ENCODE peak calls at places on chromosomes 4 and X, in eight cellular contexts. M is GM12891; D is transverse colon; E is GM23248; B is central memory CD8-positive, alpha-beta T cell; T is MM.1S; O is NCI-H1092; P is GF-D8. W is an unnamed sample.

GRCh38 chr4:1628892-1629703 is 55.0 kb downstream of the FAM53A start:
- DNase-seq in M (peak; percentile 96), D (peak; percentile 65), E (peak; percentile 63), B (peak; percentile 40), T (peak; percentile 33), O (peak; percentile 7), P (no peak), W (peak; percentile 70)

GRCh38 chrX:120790118-120790517 is 85.5 kb downstream of the CT47B1 start:
- DNase-seq in M (peak; percentile 10), D (peak; percentile 12), E (peak; percentile 79), B (no peak), T (peak; percentile 86), O (peak; percentile 52), P (no peak), W (peak; percentile 72)

GRCh38 chr4:139453041-139453370 is 915 bp upstream of the RAB33B start:
- DNase-seq in M (peak; percentile 50), D (peak; percentile 69), E (peak; percentile 89), B (peak; percentile 72), T (peak; percentile 92), O (peak; percentile 51), P (peak; percentile 69), W (peak; percentile 94)

GRCh38 chrX:129769467-129770154 is 10.1 kb upstream of the SASH3 start:
- DNase-seq in M (peak; percentile 50), D (peak; percentile 53), E (no peak), B (peak; percentile 54), T (peak; percentile 98), O (no peak), P (peak; percentile 19), W (peak; percentile 79)

GRCh38 chrX:1727531-1728027 is 112.7 kb downstream of the ASMT start:
- DNase-seq in M (no peak), D (no peak), E (peak; percentile 11), B (no peak), T (no peak), O (no peak), P (no peak), W (no peak)

GRCh38 chr4:3111461-3111860 is 37.0 kb downstream of the HTT start:
- DNase-seq in M (no peak), D (no peak), E (peak; percentile 74), B (no peak), T (no peak), O (no peak), P (no peak), W (no peak)

GRCh38 chrX:47232803-47233332 is at the start of gene USP11:
- DNase-seq in M (peak; percentile 30), D (peak; percentile 50), E (peak; percentile 57), B (peak; percentile 36), T (no peak), O (peak; percentile 69), P (no peak), W (peak; percentile 77)

GRCh38 chr4:137106287-137106686 is 426.0 kb downstream of the PCDH18 start:
- DNase-seq in M (no peak), D (no peak), E (no peak), B (no peak), T (no peak), O (no peak), P (no peak), W (no peak)

GRCh38 chrX:138886769-138887168 is 175.3 kb upstream of the FGF13 start:
- DNase-seq in M (no peak), D (no peak), E (peak; percentile 12), B (no peak), T (no peak), O (peak; percentile 22), P (no peak), W (no peak)

GRCh38 chr4:184548651-184549341 is 74.4 kb upstream of the IRF2 start:
- DNase-seq in M (no peak), D (peak; percentile 84), E (no peak), B (no peak), T (no peak), O (no peak), P (no peak), W (no peak)

GRCh38 chr4:26321326-26322276 is 787 bp downstream of the RBPJ start:
- DNase-seq in M (no peak), D (peak; percentile 37), E (peak; percentile 66), B (no peak), T (peak; percentile 29), O (no peak), P (no peak), W (peak; percentile 54)

GRCh38 chr4:82981116-82981515 is 29.5 kb downstream of the LIN54 start:
- DNase-seq in M (no peak), D (no peak), E (no peak), B (no peak), T (no peak), O (no peak), P (no peak), W (no peak)

GRCh38 chr4:176882201-176882600 is 89.5 kb upstream of the VEGFC start:
- DNase-seq in M (no peak), D (no peak), E (no peak), B (no peak), T (no peak), O (no peak), P (no peak), W (no peak)

GRCh38 chrX:13638021-13638420 is 14.9 kb upstream of the TCEANC start:
- DNase-seq in M (no peak), D (no peak), E (no peak), B (no peak), T (no peak), O (no peak), P (no peak), W (no peak)

GRCh38 chr4:7055990-7056325 is 11.9 kb downstream of the GRPEL1 start:
- DNase-seq in M (no peak), D (no peak), E (no peak), B (no peak), T (no peak), O (no peak), P (no peak), W (no peak)

GRCh38 chr4:41763741-41764140 is 15.2 kb upstream of the PHOX2B start:
- DNase-seq in M (no peak), D (no peak), E (no peak), B (no peak), T (no peak), O (no peak), P (no peak), W (no peak)

GRCh38 chr4:6402566-6403399 is 69.6 kb downstream of the PPP2R2C start:
- DNase-seq in M (no peak), D (no peak), E (no peak), B (no peak), T (no peak), O (no peak), P (no peak), W (no peak)

GRCh38 chr4:175033162-175033561 is 115.0 kb downstream of the ADAM29 start:
- DNase-seq in M (no peak), D (no peak), E (no peak), B (no peak), T (no peak), O (no peak), P (no peak), W (no peak)

GRCh38 chrX:63930140-63930539 is 145.1 kb upstream of the ARHGEF9 start:
- DNase-seq in M (no peak), D (no peak), E (peak; percentile 58), B (no peak), T (no peak), O (no peak), P (no peak), W (no peak)

GRCh38 chrX:45712067-45712466 is 511.4 kb upstream of the DIPK2B start:
- DNase-seq in M (no peak), D (no peak), E (peak; percentile 84), B (no peak), T (no peak), O (no peak), P (no peak), W (no peak)

GRCh38 chr4:116925900-116926457 is 159.4 kb downstream of the TRAM1L1 start:
- DNase-seq in M (no peak), D (no peak), E (no peak), B (no peak), T (no peak), O (no peak), P (no peak), W (no peak)

GRCh38 chr4:152870605-152871004 is 65.5 kb upstream of the FHDC1 start:
- DNase-seq in M (no peak), D (no peak), E (no peak), B (no peak), T (no peak), O (no peak), P (no peak), W (no peak)

GRCh38 chrX:38657562-38657961 is 96.2 kb downstream of the TSPAN7 start:
- DNase-seq in M (no peak), D (no peak), E (no peak), B (no peak), T (no peak), O (no peak), P (no peak), W (no peak)

GRCh38 chr4:71713611-71714203 is 70.2 kb downstream of the GC start:
- DNase-seq in M (no peak), D (no peak), E (peak; percentile 84), B (no peak), T (peak; percentile 52), O (peak; percentile 31), P (no peak), W (peak; percentile 50)

GRCh38 chrX:9609987-9610386 is 145.1 kb downstream of the TBL1X start:
- DNase-seq in M (no peak), D (no peak), E (no peak), B (no peak), T (no peak), O (no peak), P (no peak), W (no peak)